ENCODE peak calls at places on chromosomes 2 and 18, in five cellular contexts. One of them, this sample, is unnamed.

GRCh38 chr18:39223283-39223682 is 1657.7 kb upstream of the CELF4 start:
- DNase-seq in stimulated activated CD4-positive, alpha-beta T cell treated with anti-CD3 and anti-CD28 coated beads, TNF-alpha, amount 100 ng/mL, for 4 hours: no peak
- DNase-seq in A172: no peak
- DNase-seq in SK-N-MC: no peak
- DNase-seq in pancreas: no peak
- DNase-seq in this sample: no peak

GRCh38 chr2:183389546-183390080 is 265.4 kb downstream of the NUP35 start:
- DNase-seq in stimulated activated CD4-positive, alpha-beta T cell treated with anti-CD3 and anti-CD28 coated beads, TNF-alpha, amount 100 ng/mL, for 4 hours: no peak
- DNase-seq in A172: no peak
- DNase-seq in pancreas: peak; percentile 22
- DNase-seq in SK-N-MC: no peak
- DNase-seq in this sample: no peak

GRCh38 chr2:69717902-69718301 is 24.0 kb upstream of the ANXA4 start:
- DNase-seq in SK-N-MC: no peak
- DNase-seq in stimulated activated CD4-positive, alpha-beta T cell treated with anti-CD3 and anti-CD28 coated beads, TNF-alpha, amount 100 ng/mL, for 4 hours: no peak
- DNase-seq in pancreas: no peak
- DNase-seq in A172: peak; percentile 81
- DNase-seq in this sample: no peak

GRCh38 chr2:70503896-70504295 is 49.7 kb downstream of the TGFA start:
- DNase-seq in A172: no peak
- DNase-seq in pancreas: no peak
- DNase-seq in SK-N-MC: no peak
- DNase-seq in stimulated activated CD4-positive, alpha-beta T cell treated with anti-CD3 and anti-CD28 coated beads, TNF-alpha, amount 100 ng/mL, for 4 hours: no peak
- DNase-seq in this sample: no peak

GRCh38 chr18:80183273-80184050 is 63.9 kb downstream of the PARD6G start:
- DNase-seq in pancreas: no peak
- DNase-seq in SK-N-MC: no peak
- DNase-seq in A172: no peak
- DNase-seq in stimulated activated CD4-positive, alpha-beta T cell treated with anti-CD3 and anti-CD28 coated beads, TNF-alpha, amount 100 ng/mL, for 4 hours: no peak
- DNase-seq in this sample: no peak

GRCh38 chr2:234979204-234980167 is 27.7 kb downstream of the SH3BP4 start:
- DNase-seq in SK-N-MC: no peak
- DNase-seq in stimulated activated CD4-positive, alpha-beta T cell treated with anti-CD3 and anti-CD28 coated beads, TNF-alpha, amount 100 ng/mL, for 4 hours: no peak
- DNase-seq in pancreas: no peak
- DNase-seq in A172: no peak
- DNase-seq in this sample: no peak

GRCh38 chr18:12911025-12911927 is 27.2 kb upstream of the PTPN2 start:
- DNase-seq in A172: no peak
- DNase-seq in pancreas: no peak
- DNase-seq in SK-N-MC: no peak
- DNase-seq in stimulated activated CD4-positive, alpha-beta T cell treated with anti-CD3 and anti-CD28 coated beads, TNF-alpha, amount 100 ng/mL, for 4 hours: peak; percentile 33
- DNase-seq in this sample: peak; percentile 83

GRCh38 chr2:232218778-232219495 is 159.6 kb upstream of the ALPP start:
- DNase-seq in SK-N-MC: no peak
- DNase-seq in pancreas: no peak
- DNase-seq in A172: no peak
- DNase-seq in stimulated activated CD4-positive, alpha-beta T cell treated with anti-CD3 and anti-CD28 coated beads, TNF-alpha, amount 100 ng/mL, for 4 hours: no peak
- DNase-seq in this sample: no peak

GRCh38 chr18:49652841-49653240 is 91.0 kb downstream of the LIPG start:
- DNase-seq in stimulated activated CD4-positive, alpha-beta T cell treated with anti-CD3 and anti-CD28 coated beads, TNF-alpha, amount 100 ng/mL, for 4 hours: no peak
- DNase-seq in pancreas: no peak
- DNase-seq in SK-N-MC: no peak
- DNase-seq in A172: no peak
- DNase-seq in this sample: no peak

GRCh38 chr18:12282436-12283039 is 25.5 kb upstream of the TUBB6 start:
- DNase-seq in SK-N-MC: no peak
- DNase-seq in A172: peak; percentile 66
- DNase-seq in pancreas: no peak
- DNase-seq in stimulated activated CD4-positive, alpha-beta T cell treated with anti-CD3 and anti-CD28 coated beads, TNF-alpha, amount 100 ng/mL, for 4 hours: no peak
- DNase-seq in this sample: no peak

GRCh38 chr2:177020524-177021119 is 192.0 kb upstream of the HNRNPA3 start:
- DNase-seq in stimulated activated CD4-positive, alpha-beta T cell treated with anti-CD3 and anti-CD28 coated beads, TNF-alpha, amount 100 ng/mL, for 4 hours: no peak
- DNase-seq in pancreas: no peak
- DNase-seq in A172: no peak
- DNase-seq in SK-N-MC: no peak
- DNase-seq in this sample: no peak

GRCh38 chr2:199704358-199705238 is 146.4 kb downstream of the FTCDNL1 start:
- DNase-seq in A172: peak; percentile 46
- DNase-seq in SK-N-MC: no peak
- DNase-seq in pancreas: no peak
- DNase-seq in stimulated activated CD4-positive, alpha-beta T cell treated with anti-CD3 and anti-CD28 coated beads, TNF-alpha, amount 100 ng/mL, for 4 hours: no peak
- DNase-seq in this sample: peak; percentile 33

GRCh38 chr2:215316336-215316735 is 4.5 kb downstream of the ATIC start:
- DNase-seq in stimulated activated CD4-positive, alpha-beta T cell treated with anti-CD3 and anti-CD28 coated beads, TNF-alpha, amount 100 ng/mL, for 4 hours: no peak
- DNase-seq in A172: no peak
- DNase-seq in pancreas: no peak
- DNase-seq in SK-N-MC: no peak
- DNase-seq in this sample: no peak

GRCh38 chr2:197266477-197266876 is 44.1 kb downstream of the ANKRD44 start:
- DNase-seq in stimulated activated CD4-positive, alpha-beta T cell treated with anti-CD3 and anti-CD28 coated beads, TNF-alpha, amount 100 ng/mL, for 4 hours: no peak
- DNase-seq in SK-N-MC: no peak
- DNase-seq in A172: no peak
- DNase-seq in pancreas: no peak
- DNase-seq in this sample: no peak

GRCh38 chr18:58195278-58195721 is 151.3 kb downstream of the NEDD4L start:
- DNase-seq in A172: no peak
- DNase-seq in stimulated activated CD4-positive, alpha-beta T cell treated with anti-CD3 and anti-CD28 coated beads, TNF-alpha, amount 100 ng/mL, for 4 hours: no peak
- DNase-seq in pancreas: peak; percentile 59
- DNase-seq in SK-N-MC: no peak
- DNase-seq in this sample: no peak

GRCh38 chr2:127859712-127860085 is 1.7 kb upstream of the POLR2D start:
- DNase-seq in A172: no peak
- DNase-seq in stimulated activated CD4-positive, alpha-beta T cell treated with anti-CD3 and anti-CD28 coated beads, TNF-alpha, amount 100 ng/mL, for 4 hours: no peak
- DNase-seq in SK-N-MC: no peak
- DNase-seq in pancreas: peak; percentile 88
- DNase-seq in this sample: no peak

GRCh38 chr2:1024981-1025380 is 74.3 kb downstream of the SNTG2 start:
- DNase-seq in pancreas: no peak
- DNase-seq in A172: no peak
- DNase-seq in stimulated activated CD4-positive, alpha-beta T cell treated with anti-CD3 and anti-CD28 coated beads, TNF-alpha, amount 100 ng/mL, for 4 hours: no peak
- DNase-seq in SK-N-MC: no peak
- DNase-seq in this sample: no peak

GRCh38 chr2:117378653-117379052 is 435.8 kb upstream of the DDX18 start:
- DNase-seq in SK-N-MC: no peak
- DNase-seq in pancreas: no peak
- DNase-seq in stimulated activated CD4-positive, alpha-beta T cell treated with anti-CD3 and anti-CD28 coated beads, TNF-alpha, amount 100 ng/mL, for 4 hours: no peak
- DNase-seq in A172: no peak
- DNase-seq in this sample: no peak

GRCh38 chr2:230043461-230043860 is 25.3 kb downstream of the SLC16A14 start:
- DNase-seq in A172: no peak
- DNase-seq in stimulated activated CD4-positive, alpha-beta T cell treated with anti-CD3 and anti-CD28 coated beads, TNF-alpha, amount 100 ng/mL, for 4 hours: no peak
- DNase-seq in pancreas: no peak
- DNase-seq in SK-N-MC: no peak
- DNase-seq in this sample: no peak

GRCh38 chr2:223026357-223027110 is 25.5 kb upstream of the KCNE4 start:
- DNase-seq in A172: peak; percentile 37
- DNase-seq in SK-N-MC: no peak
- DNase-seq in pancreas: no peak
- DNase-seq in stimulated activated CD4-positive, alpha-beta T cell treated with anti-CD3 and anti-CD28 coated beads, TNF-alpha, amount 100 ng/mL, for 4 hours: no peak
- DNase-seq in this sample: no peak

GRCh38 chr2:217804786-217805678 is 197.8 kb downstream of the TNS1 start:
- DNase-seq in A172: no peak
- DNase-seq in pancreas: no peak
- DNase-seq in SK-N-MC: no peak
- DNase-seq in stimulated activated CD4-positive, alpha-beta T cell treated with anti-CD3 and anti-CD28 coated beads, TNF-alpha, amount 100 ng/mL, for 4 hours: no peak
- DNase-seq in this sample: no peak

GRCh38 chr2:189412330-189412953 is 28.8 kb upstream of the WDR75 start:
- DNase-seq in stimulated activated CD4-positive, alpha-beta T cell treated with anti-CD3 and anti-CD28 coated beads, TNF-alpha, amount 100 ng/mL, for 4 hours: no peak
- DNase-seq in SK-N-MC: peak; percentile 47
- DNase-seq in A172: peak; percentile 80
- DNase-seq in pancreas: no peak
- DNase-seq in this sample: no peak

GRCh38 chr2:148645925-148646559 is 1.5 kb downstream of the EPC2 start:
- DNase-seq in SK-N-MC: peak; percentile 55
- DNase-seq in A172: peak; percentile 82
- DNase-seq in pancreas: no peak
- DNase-seq in stimulated activated CD4-positive, alpha-beta T cell treated with anti-CD3 and anti-CD28 coated beads, TNF-alpha, amount 100 ng/mL, for 4 hours: no peak
- DNase-seq in this sample: peak; percentile 56

GRCh38 chr2:179612591-179613298 is 248.7 kb downstream of the ZNF385B start:
- DNase-seq in stimulated activated CD4-positive, alpha-beta T cell treated with anti-CD3 and anti-CD28 coated beads, TNF-alpha, amount 100 ng/mL, for 4 hours: no peak
- DNase-seq in pancreas: no peak
- DNase-seq in A172: no peak
- DNase-seq in SK-N-MC: no peak
- DNase-seq in this sample: no peak

GRCh38 chr18:70431203-70431624 is 142.4 kb downstream of the SOCS6 start:
- DNase-seq in A172: peak; percentile 70
- DNase-seq in SK-N-MC: no peak
- DNase-seq in stimulated activated CD4-positive, alpha-beta T cell treated with anti-CD3 and anti-CD28 coated beads, TNF-alpha, amount 100 ng/mL, for 4 hours: no peak
- DNase-seq in pancreas: no peak
- DNase-seq in this sample: no peak

GRCh38 chr2:150485871-150486538 is 1.5 kb downstream of the RND3 start:
- DNase-seq in pancreas: peak; percentile 73
- DNase-seq in stimulated activated CD4-positive, alpha-beta T cell treated with anti-CD3 and anti-CD28 coated beads, TNF-alpha, amount 100 ng/mL, for 4 hours: no peak
- DNase-seq in SK-N-MC: no peak
- DNase-seq in A172: peak; percentile 62
- DNase-seq in this sample: peak; percentile 49